ENCODE peak calls at places on chromosomes 4 and X, in eight cellular contexts. J is psoas muscle, U is A549, L is ovary, V is heart left ventricle, I is HCT116, R is left lung, H is Peyer's patch. M is an unnamed sample.

GRCh38 chr4:184007891-184008290 is 102.8 kb downstream of the STOX2 start:
- DNase-seq in H (no peak), R (no peak), L (no peak), U (no peak), I (no peak), J (no peak), V (no peak), M (no peak)

GRCh38 chrX:105564536-105564935 is 257.8 kb upstream of the NRK start:
- DNase-seq in U (no peak), J (no peak), H (no peak), L (no peak), V (no peak), I (no peak), R (no peak), M (no peak)

GRCh38 chrX:101416691-101417090 is 8.7 kb downstream of the HNRNPH2 start:
- DNase-seq in V (no peak), L (no peak), H (no peak), I (no peak), U (no peak), J (no peak), R (no peak), M (no peak)

GRCh38 chr4:15906024-15906443 is 32.5 kb downstream of the FGFBP1 start:
- DNase-seq in J (no peak), I (peak; percentile 95), V (peak; percentile 20), L (no peak), U (peak; percentile 90), R (peak; percentile 82), H (peak; percentile 85), M (no peak)

GRCh38 chr4:102868153-102868781 is 525 bp upstream of the CISD2 start:
- DNase-seq in V (peak; percentile 23), I (no peak), R (no peak), L (peak; percentile 53), U (peak; percentile 9), H (peak; percentile 50), J (peak; percentile 60), M (peak; percentile 24)

GRCh38 chr4:56874166-56874565 is 33.5 kb upstream of the REST start:
- DNase-seq in V (no peak), H (no peak), J (no peak), I (no peak), R (no peak), L (no peak), U (no peak), M (no peak)

GRCh38 chr4:146521543-146522097 is at the start of gene SLC10A7:
- DNase-seq in U (peak; percentile 55), R (peak; percentile 78), V (peak; percentile 80), J (peak; percentile 81), L (peak; percentile 67), I (peak; percentile 46), H (peak; percentile 83), M (peak; percentile 73)

GRCh38 chr4:156475322-156475721 is 496.3 kb downstream of the PDGFC start:
- DNase-seq in H (no peak), V (no peak), R (no peak), L (no peak), U (peak; percentile 21), J (no peak), I (peak; percentile 42), M (no peak)

GRCh38 chrX:123846598-123847038 is 13.2 kb upstream of the XIAP start:
- DNase-seq in L (no peak), H (no peak), U (peak; percentile 50), I (no peak), V (no peak), J (no peak), R (no peak), M (no peak)

GRCh38 chrX:50117477-50117876 is 83.3 kb downstream of the AKAP4 start:
- DNase-seq in U (no peak), H (no peak), I (no peak), L (no peak), J (no peak), V (no peak), R (no peak), M (no peak)

GRCh38 chr4:153488719-153489384 is 22.7 kb downstream of the TMEM131L start:
- DNase-seq in R (peak; percentile 52), L (no peak), J (peak; percentile 77), H (no peak), U (no peak), V (peak; percentile 67), I (no peak), M (no peak)

GRCh38 chr4:93029774-93030173 is 726.0 kb downstream of the GRID2 start:
- DNase-seq in U (no peak), L (no peak), H (no peak), I (no peak), J (no peak), V (no peak), R (no peak), M (no peak)

GRCh38 chr4:73704314-73705055 is 35.9 kb upstream of the CXCL8 start:
- DNase-seq in I (peak; percentile 82), H (no peak), V (peak; percentile 54), R (peak; percentile 66), J (peak; percentile 57), U (peak; percentile 91), L (peak; percentile 48), M (peak; percentile 60)

GRCh38 chr4:122131562-122132157 is 20.5 kb upstream of the BLTP1 start:
- DNase-seq in R (no peak), I (no peak), H (no peak), J (no peak), V (no peak), L (no peak), U (no peak), M (no peak)

GRCh38 chr4:146245899-146246298 is 31.6 kb downstream of the REELD1 start:
- DNase-seq in V (no peak), U (no peak), J (no peak), H (no peak), R (no peak), L (no peak), I (no peak), M (no peak)

GRCh38 chrX:16589211-16589610 is 60.7 kb upstream of the S100G start:
- DNase-seq in J (no peak), L (no peak), V (no peak), I (no peak), R (no peak), H (no peak), U (peak; percentile 6), M (no peak)

GRCh38 chr4:53840643-53841042 is 223.8 kb downstream of the CHIC2 start:
- DNase-seq in V (no peak), I (no peak), J (no peak), U (peak; percentile 12), L (no peak), R (no peak), H (no peak), M (no peak)

GRCh38 chrX:47595701-47596655 is 13.7 kb downstream of the TIMP1 start:
- DNase-seq in V (no peak), R (no peak), U (no peak), I (no peak), J (no peak), L (no peak), H (no peak), M (no peak)

GRCh38 chr4:24630937-24631336 is 46.6 kb upstream of the DHX15 start:
- DNase-seq in J (no peak), U (peak; percentile 29), H (no peak), R (no peak), I (no peak), L (no peak), V (peak; percentile 20), M (no peak)

GRCh38 chr4:52006887-52007286 is 13.3 kb downstream of the LRRC66 start:
- DNase-seq in J (no peak), V (no peak), L (no peak), U (no peak), I (no peak), R (no peak), H (no peak), M (no peak)

GRCh38 chrX:45577361-45577760 is 376.7 kb upstream of the DIPK2B start:
- DNase-seq in R (no peak), U (no peak), J (no peak), I (no peak), L (no peak), H (no peak), V (no peak), M (no peak)

GRCh38 chr4:114277690-114278089 is 298.2 kb upstream of the ARSJ start:
- DNase-seq in V (no peak), U (no peak), H (no peak), J (no peak), R (no peak), I (no peak), L (no peak), M (no peak)

GRCh38 chr4:771464-771863 is 54.5 kb downstream of the CPLX1 start:
- DNase-seq in J (peak; percentile 36), U (no peak), V (no peak), L (no peak), I (no peak), H (no peak), R (no peak), M (no peak)

GRCh38 chr4:182185491-182185890 is 57.7 kb upstream of the TENM3 start:
- DNase-seq in H (no peak), V (no peak), L (no peak), I (no peak), J (no peak), R (no peak), U (no peak), M (no peak)

GRCh38 chrX:83819304-83819703 is 41.6 kb upstream of the CYLC1 start:
- DNase-seq in R (no peak), V (no peak), U (peak; percentile 16), I (no peak), H (no peak), L (no peak), J (no peak), M (no peak)

GRCh38 chrX:22134681-22135080 is 102.6 kb downstream of the PHEX start:
- DNase-seq in V (no peak), I (no peak), U (peak; percentile 48), H (no peak), R (no peak), L (no peak), J (no peak), M (no peak)
- H3K27ac ChIP-seq in V (no peak overlapping the region), I (no peak overlapping the region), U (peak overlapping the region; percentile 68), H (no peak overlapping the region), R (no peak overlapping the region), L (no peak overlapping the region), J (no peak overlapping the region), M (peak overlapping the region; percentile 68)

GRCh38 chrX:139862208-139862607 is 70.6 kb downstream of the ATP11C start:
- DNase-seq in U (no peak), L (no peak), V (no peak), H (no peak), I (no peak), R (no peak), J (no peak), M (no peak)
- TF ChIP-seq CTCF in U (no peak), L (no peak), V (no peak), H (no peak), I (peak; percentile 35), R (no peak), J (no peak), M (no peak)

DNA sequence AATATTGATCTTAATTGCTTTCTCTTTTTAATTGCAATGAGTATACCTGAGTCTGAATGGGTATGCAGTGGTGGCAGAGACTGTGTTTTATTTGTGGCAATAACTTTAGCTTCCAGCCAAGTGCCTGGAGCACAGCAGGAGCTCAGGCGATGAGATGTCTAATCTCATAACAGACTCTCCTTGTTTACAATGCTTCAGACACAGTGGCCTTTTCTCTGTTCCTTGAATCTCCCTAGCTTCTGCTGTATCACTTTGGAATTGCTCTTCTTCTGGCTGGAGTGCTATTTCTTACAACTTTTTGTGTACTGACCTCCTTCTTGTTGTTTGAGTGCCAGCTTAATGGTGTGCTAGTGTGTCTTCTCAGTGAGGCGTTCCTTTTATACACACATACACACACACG is 91.6 kb upstream of the UNC5C start:
- DNase-seq in V (no peak), H (no peak), I (no peak), L (no peak), U (no peak), R (no peak), J (no peak), M (no peak)
- H3K27ac ChIP-seq in V (no peak overlapping the region), H (no peak overlapping the region), I (no peak overlapping the region), L (no peak overlapping the region), U (no peak overlapping the region), R (no peak overlapping the region), J (no peak overlapping the region), M (no peak overlapping the region)

GRCh38 chr4:37895271-37895670 is 4.4 kb downstream of the TBC1D1 start:
- DNase-seq in L (no peak), V (no peak), R (no peak), H (no peak), J (no peak), U (no peak), I (no peak), M (no peak)
- TF ChIP-seq CTCF in L (no peak), V (no peak), R (no peak), H (no peak), J (no peak), U (no peak), I (no peak), M (no peak)

M was measured in uterus.